ENCODE peak calls at places on chromosomes 1 and 21, in eight cellular contexts. P, T, K, Y, B, V, G and U are unnamed samples.
A peak's percentile ranks its signal among the peaks of the same experiment; 100 is the strongest.

GRCh38 chr1:110155878-110156522 is 5.7 kb downstream of the SLC6A17 start:
- DNase-seq in P (peak; percentile 50), T (peak; percentile 76), K (peak; percentile 40), Y (peak; percentile 61), B (peak; percentile 74), V (peak; percentile 42), G (peak; percentile 41), U (peak; percentile 32)

GRCh38 chr1:202274611-202275010 is 67.1 kb downstream of the UBE2T start:
- DNase-seq in P (peak; percentile 40), T (peak; percentile 54), K (no peak), Y (no peak), B (peak; percentile 21), V (peak; percentile 24), G (peak; percentile 34), U (no peak)

GRCh38 chr1:31327381-31327780 is 30.5 kb downstream of the ZCCHC17 start:
- DNase-seq in P (no peak), T (no peak), K (no peak), Y (no peak), B (no peak), V (no peak), G (no peak), U (no peak)

GRCh38 chr1:65209005-65209885 is 61.2 kb downstream of the AK4 start:
- DNase-seq in P (peak; percentile 29), T (peak; percentile 70), K (peak; percentile 51), Y (no peak), B (peak; percentile 17), V (peak; percentile 45), G (no peak), U (no peak)

GRCh38 chr1:42165511-42166210 is 1.1 kb upstream of the GUCA2A start:
- DNase-seq in P (no peak), T (peak; percentile 35), K (peak; percentile 90), Y (peak; percentile 69), B (peak; percentile 78), V (peak; percentile 96), G (no peak), U (no peak)

GRCh38 chr1:61337037-61337436 is 254.7 kb downstream of the NFIA start:
- DNase-seq in P (no peak), T (peak; percentile 41), K (no peak), Y (no peak), B (no peak), V (no peak), G (no peak), U (no peak)

GRCh38 chr21:45341779-45342178 is 54.1 kb upstream of the POFUT2 start:
- DNase-seq in P (no peak), T (no peak), K (no peak), Y (no peak), B (peak; percentile 48), V (no peak), G (no peak), U (no peak)

GRCh38 chr1:232844791-232845190 is 39.6 kb downstream of the MAP10 start:
- DNase-seq in P (no peak), T (no peak), K (no peak), Y (no peak), B (no peak), V (no peak), G (no peak), U (no peak)

GRCh38 chr21:31974454-31974985 is 101.7 kb downstream of the HUNK start:
- DNase-seq in P (peak; percentile 16), T (peak; percentile 36), K (no peak), Y (no peak), B (no peak), V (no peak), G (peak; percentile 72), U (no peak)

GRCh38 chr1:61104213-61104612 is 21.9 kb downstream of the NFIA start:
- DNase-seq in P (no peak), T (no peak), K (no peak), Y (no peak), B (no peak), V (no peak), G (no peak), U (no peak)

GRCh38 chr1:8889925-8890785 is 11.7 kb upstream of the ENO1 start:
- DNase-seq in P (peak; percentile 69), T (no peak), K (peak; percentile 92), Y (peak; percentile 93), B (peak; percentile 70), V (peak; percentile 53), G (no peak), U (no peak)

GRCh38 chr1:209485167-209485566 is 98.3 kb upstream of the CAMK1G start:
- DNase-seq in P (no peak), T (no peak), K (peak; percentile 22), Y (peak; percentile 19), B (peak; percentile 9), V (no peak), G (no peak), U (no peak)

DNA sequence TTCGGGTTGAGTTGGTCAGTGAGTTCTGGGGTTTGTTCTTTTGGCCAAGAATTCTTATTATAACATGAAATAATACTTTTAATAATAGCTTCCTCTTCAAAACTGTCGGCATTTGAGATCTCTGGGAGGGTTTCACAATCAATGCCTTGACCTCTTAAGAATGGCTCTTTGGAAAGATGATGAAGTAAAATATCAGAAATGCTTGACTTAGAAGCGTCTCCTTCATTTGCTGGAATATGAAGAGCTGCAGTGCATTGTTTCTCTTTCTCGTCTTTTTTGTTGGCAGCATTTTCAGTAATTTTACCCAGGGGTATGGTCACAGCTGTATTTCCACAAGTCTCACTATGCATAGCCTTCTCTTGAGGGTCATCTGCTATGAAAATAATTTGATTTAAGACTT is 4.8 kb downstream of the AKNAD1 start:
- DNase-seq in P (no peak), T (no peak), K (no peak), Y (no peak), B (no peak), V (no peak), G (no peak), U (no peak)
- H3K4me3 ChIP-seq in P (no peak overlapping the region), T (no peak overlapping the region), K (no peak overlapping the region), Y (peak overlapping the region; percentile 14), B (no peak overlapping the region), V (no peak overlapping the region), G (no peak overlapping the region), U (no peak overlapping the region)

DNA sequence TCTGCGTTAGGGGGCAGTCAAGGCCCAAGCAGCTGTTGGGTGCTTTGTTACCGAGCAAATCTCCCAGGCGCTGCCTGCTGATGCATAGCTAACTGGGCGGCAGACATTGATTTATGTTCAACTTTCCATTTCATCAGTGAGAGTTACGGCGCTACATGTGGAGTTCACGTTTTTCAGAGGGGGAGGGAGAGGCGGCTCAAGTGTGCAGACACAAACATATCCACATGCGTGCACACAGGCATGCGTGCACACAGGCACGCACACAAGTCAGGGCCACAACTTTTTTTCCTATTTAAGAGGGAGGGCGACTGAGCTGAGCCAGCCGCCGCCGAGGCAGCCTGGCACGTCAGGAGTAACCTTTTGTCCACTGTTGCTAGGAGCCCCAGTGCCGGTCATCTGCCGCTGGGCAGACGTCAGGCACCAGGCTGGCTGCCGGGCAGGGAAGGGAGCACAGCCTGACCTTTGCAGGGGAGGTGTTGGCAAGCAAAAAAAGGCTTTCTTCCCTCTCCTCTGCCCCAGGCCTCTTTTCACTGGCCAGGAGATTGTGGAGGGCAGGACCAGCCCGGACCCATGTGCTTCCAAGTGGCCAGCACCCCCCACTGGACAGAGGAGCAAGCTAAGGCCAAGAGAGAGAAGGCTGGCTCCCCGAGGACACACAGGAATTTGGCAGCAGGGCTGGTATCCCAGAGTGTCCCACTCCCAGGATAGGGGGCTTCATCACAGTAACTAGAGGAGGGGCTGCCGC is 73.3 kb downstream of the MRPL37 start:
- DNase-seq in P (no peak), T (peak; percentile 72), K (no peak), Y (peak; percentile 60), B (peak; percentile 69), V (peak; percentile 48), G (no peak), U (no peak)
- TF ChIP-seq CTCF in P (no peak), T (peak; percentile 64), K (no peak), Y (peak; percentile 45), B (peak; percentile 29), V (no peak), G (no peak), U (peak; percentile 58)

DNA sequence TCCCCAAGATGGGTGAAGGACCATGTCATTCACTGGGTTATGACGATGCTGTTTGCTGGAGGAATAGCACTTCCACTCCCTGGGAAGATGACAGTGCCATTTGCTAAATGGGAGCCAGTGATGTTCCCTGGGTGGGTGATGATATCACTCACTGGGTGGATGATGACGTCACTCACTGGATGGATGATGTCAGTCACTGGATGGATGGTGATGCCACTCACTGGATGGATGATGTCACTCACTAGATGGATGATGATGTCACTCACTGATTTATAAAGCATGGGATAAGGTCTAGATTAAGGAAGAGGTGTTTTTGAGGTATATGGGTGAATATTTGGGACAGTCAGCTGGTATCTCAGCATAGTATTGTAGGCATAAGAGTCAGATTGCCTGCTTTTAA is 457.2 kb downstream of the AJAP1 start:
- DNase-seq in P (no peak), T (no peak), K (no peak), Y (no peak), B (no peak), V (no peak), G (no peak), U (no peak)
- H3K27me3 ChIP-seq in P (no peaks in the 10 kb centered on the region), T (no peaks in the 10 kb centered on the region), K (peaks cover 4% of the 10 kb centered on the region), Y (peaks cover 71% of the 10 kb centered on the region), B (no peaks in the 10 kb centered on the region), V (no peaks in the 10 kb centered on the region), G (no peaks in the 10 kb centered on the region), U (no peaks in the 10 kb centered on the region)

GRCh38 chr1:38558476-38559179 is 300.9 kb downstream of the RRAGC start:
- DNase-seq in P (no peak), T (peak; percentile 69), K (no peak), Y (no peak), B (no peak), V (no peak), G (peak; percentile 22), U (no peak)
- H3K4me3 ChIP-seq in P (no peak overlapping the region), T (peak overlapping the region; percentile 58), K (no peak overlapping the region), Y (no peak overlapping the region), B (no peak overlapping the region), V (no peak overlapping the region), G (peak overlapping the region; percentile 22), U (peak overlapping the region; percentile 22)

DNA sequence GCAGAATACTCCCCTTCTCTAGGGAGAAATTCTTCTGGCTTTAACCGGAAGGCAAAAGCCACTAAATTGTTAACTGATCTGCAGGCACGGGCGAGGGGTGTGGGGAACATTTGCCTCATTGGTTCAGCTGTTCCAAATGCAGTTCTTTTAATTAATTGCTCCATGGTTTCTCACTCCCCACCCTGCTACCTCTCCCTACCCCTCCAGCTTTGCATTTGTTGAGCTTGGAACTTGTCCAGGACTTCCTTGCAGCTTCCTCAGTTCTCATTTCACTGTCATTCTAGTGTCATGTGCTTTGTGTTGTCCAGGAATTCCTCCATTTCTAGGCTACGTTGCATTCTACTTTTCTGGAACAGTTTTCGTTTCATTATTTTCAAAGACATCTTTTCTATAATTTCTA is 132.6 kb upstream of the LMO4 start:
- DNase-seq in P (no peak), T (no peak), K (no peak), Y (no peak), B (no peak), V (no peak), G (no peak), U (no peak)
- TF ChIP-seq CTCF in P (no peak), T (no peak), K (no peak), Y (no peak), B (no peak), V (no peak), G (no peak), U (no peak)

GRCh38 chr1:200039849-200040479 is 12.5 kb downstream of the NR5A2 start:
- DNase-seq in P (no peak), T (peak; percentile 17), K (no peak), Y (no peak), B (no peak), V (peak; percentile 45), G (no peak), U (no peak)
- H3K27me3 ChIP-seq in P (peaks cover 90% of the 10 kb centered on the region), T (peaks cover 89% of the 10 kb centered on the region), K (peaks cover 51% of the 10 kb centered on the region), Y (peaks cover 100% of the 10 kb centered on the region), B (no peaks in the 10 kb centered on the region), V (peaks cover 12% of the 10 kb centered on the region), G (peaks cover 52% of the 10 kb centered on the region), U (peaks cover 11% of the 10 kb centered on the region)